ENCODE peak calls at places on chromosomes 7 and 10, in six cellular contexts. One of them, this sample, is unnamed.
A peak's percentile ranks its signal among the peaks of the same experiment; 100 is the strongest.

GRCh38 chr7:111750168-111750715 is 187.9 kb upstream of the IMMP2L start:
- DNase-seq in brain microvascular endothelial cell: no peak
- DNase-seq in GM12878: no peak
- DNase-seq in AG04450: no peak
- DNase-seq in dorsolateral prefrontal cortex: no peak
- DNase-seq in Peyer's patch: no peak
- DNase-seq in this sample: no peak

GRCh38 chr7:73822319-73823173 is 8.2 kb upstream of the CLDN4 start:
- DNase-seq in brain microvascular endothelial cell: peak; percentile 92
- DNase-seq in GM12878: no peak
- DNase-seq in AG04450: peak; percentile 54
- DNase-seq in dorsolateral prefrontal cortex: no peak
- DNase-seq in Peyer's patch: peak; percentile 94
- DNase-seq in this sample: peak; percentile 91

GRCh38 chr7:107029061-107029763 is 15.3 kb upstream of the PRKAR2B start:
- DNase-seq in brain microvascular endothelial cell: no peak
- DNase-seq in GM12878: no peak
- DNase-seq in AG04450: no peak
- DNase-seq in dorsolateral prefrontal cortex: no peak
- DNase-seq in Peyer's patch: no peak
- DNase-seq in this sample: no peak

GRCh38 chr10:71138126-71138860 is 74.1 kb upstream of the UNC5B start:
- DNase-seq in brain microvascular endothelial cell: no peak
- DNase-seq in GM12878: no peak
- DNase-seq in AG04450: no peak
- DNase-seq in dorsolateral prefrontal cortex: no peak
- DNase-seq in Peyer's patch: no peak
- DNase-seq in this sample: no peak

GRCh38 chr10:73810735-73811465 is 498 bp downstream of the NDST2 start:
- DNase-seq in brain microvascular endothelial cell: no peak
- DNase-seq in GM12878: no peak
- DNase-seq in AG04450: no peak
- DNase-seq in dorsolateral prefrontal cortex: no peak
- DNase-seq in Peyer's patch: peak; percentile 76
- DNase-seq in this sample: no peak

GRCh38 chr7:108012499-108013430 is 9.8 kb upstream of the LAMB1 start:
- DNase-seq in brain microvascular endothelial cell: peak; percentile 66
- DNase-seq in GM12878: no peak
- DNase-seq in AG04450: no peak
- DNase-seq in dorsolateral prefrontal cortex: no peak
- DNase-seq in Peyer's patch: no peak
- DNase-seq in this sample: no peak

GRCh38 chr7:133934262-133934973 is 192.7 kb upstream of the LRGUK start:
- DNase-seq in brain microvascular endothelial cell: no peak
- DNase-seq in GM12878: no peak
- DNase-seq in AG04450: no peak
- DNase-seq in dorsolateral prefrontal cortex: no peak
- DNase-seq in Peyer's patch: no peak
- DNase-seq in this sample: no peak

GRCh38 chr7:50610521-50611277 is 45.5 kb upstream of the DDC start:
- DNase-seq in brain microvascular endothelial cell: peak; percentile 74
- DNase-seq in GM12878: no peak
- DNase-seq in AG04450: no peak
- DNase-seq in dorsolateral prefrontal cortex: no peak
- DNase-seq in Peyer's patch: peak; percentile 64
- DNase-seq in this sample: peak; percentile 33

GRCh38 chr10:116080553-116080952 is 192.5 kb downstream of the GFRA1 start:
- DNase-seq in brain microvascular endothelial cell: no peak
- DNase-seq in GM12878: no peak
- DNase-seq in AG04450: no peak
- DNase-seq in dorsolateral prefrontal cortex: no peak
- DNase-seq in Peyer's patch: no peak
- DNase-seq in this sample: no peak

GRCh38 chr7:100489824-100490223 is 6.1 kb downstream of the NYAP1 start:
- DNase-seq in brain microvascular endothelial cell: peak; percentile 92
- DNase-seq in GM12878: no peak
- DNase-seq in AG04450: peak; percentile 94
- DNase-seq in dorsolateral prefrontal cortex: peak; percentile 99
- DNase-seq in Peyer's patch: no peak
- DNase-seq in this sample: peak; percentile 80

GRCh38 chr7:140676303-140676702 is 3.6 kb downstream of the ADCK2 start:
- DNase-seq in brain microvascular endothelial cell: no peak
- DNase-seq in GM12878: no peak
- DNase-seq in AG04450: no peak
- DNase-seq in dorsolateral prefrontal cortex: no peak
- DNase-seq in Peyer's patch: peak; percentile 51
- DNase-seq in this sample: no peak

GRCh38 chr10:48258083-48258482 is 16.4 kb downstream of the FRMPD2 start:
- DNase-seq in brain microvascular endothelial cell: no peak
- DNase-seq in GM12878: no peak
- DNase-seq in AG04450: no peak
- DNase-seq in dorsolateral prefrontal cortex: no peak
- DNase-seq in Peyer's patch: no peak
- DNase-seq in this sample: no peak

GRCh38 chr7:86904949-86905834 is 154.3 kb downstream of the ELAPOR2 start:
- DNase-seq in brain microvascular endothelial cell: peak; percentile 32
- DNase-seq in GM12878: no peak
- DNase-seq in AG04450: no peak
- DNase-seq in dorsolateral prefrontal cortex: no peak
- DNase-seq in Peyer's patch: no peak
- DNase-seq in this sample: no peak

GRCh38 chr10:50625663-50626062 is 1.9 kb upstream of the SGMS1 start:
- DNase-seq in brain microvascular endothelial cell: no peak
- DNase-seq in GM12878: no peak
- DNase-seq in AG04450: no peak
- DNase-seq in dorsolateral prefrontal cortex: no peak
- DNase-seq in Peyer's patch: no peak
- DNase-seq in this sample: no peak

GRCh38 chr7:45937301-45937700 is 16.2 kb upstream of the IGFBP3 start:
- DNase-seq in brain microvascular endothelial cell: no peak
- DNase-seq in GM12878: no peak
- DNase-seq in AG04450: no peak
- DNase-seq in dorsolateral prefrontal cortex: no peak
- DNase-seq in Peyer's patch: no peak
- DNase-seq in this sample: no peak

GRCh38 chr10:110398419-110399162 is 93.9 kb upstream of the SMNDC1 start:
- DNase-seq in brain microvascular endothelial cell: peak; percentile 97
- DNase-seq in GM12878: no peak
- DNase-seq in AG04450: peak; percentile 86
- DNase-seq in dorsolateral prefrontal cortex: no peak
- DNase-seq in Peyer's patch: peak; percentile 87
- DNase-seq in this sample: peak; percentile 96

GRCh38 chr10:67943917-67944316 is 59.5 kb downstream of the SIRT1 start:
- DNase-seq in brain microvascular endothelial cell: no peak
- DNase-seq in GM12878: no peak
- DNase-seq in AG04450: no peak
- DNase-seq in dorsolateral prefrontal cortex: no peak
- DNase-seq in Peyer's patch: no peak
- DNase-seq in this sample: no peak

GRCh38 chr10:105243381-105243780 is 602.3 kb downstream of the SORCS3 start:
- DNase-seq in brain microvascular endothelial cell: no peak
- DNase-seq in GM12878: no peak
- DNase-seq in AG04450: no peak
- DNase-seq in dorsolateral prefrontal cortex: no peak
- DNase-seq in Peyer's patch: peak; percentile 47
- DNase-seq in this sample: no peak

GRCh38 chr7:51226042-51226755 is 90.4 kb downstream of the COBL start:
- DNase-seq in brain microvascular endothelial cell: no peak
- DNase-seq in GM12878: no peak
- DNase-seq in AG04450: no peak
- DNase-seq in dorsolateral prefrontal cortex: no peak
- DNase-seq in Peyer's patch: no peak
- DNase-seq in this sample: no peak

GRCh38 chr10:94199565-94199964 is 163.2 kb downstream of the NOC3L start:
- DNase-seq in brain microvascular endothelial cell: no peak
- DNase-seq in GM12878: no peak
- DNase-seq in AG04450: no peak
- DNase-seq in dorsolateral prefrontal cortex: no peak
- DNase-seq in Peyer's patch: no peak
- DNase-seq in this sample: no peak

GRCh38 chr10:1567152-1567551 is 170.2 kb downstream of the ADARB2 start:
- DNase-seq in brain microvascular endothelial cell: no peak
- DNase-seq in GM12878: no peak
- DNase-seq in AG04450: no peak
- DNase-seq in dorsolateral prefrontal cortex: no peak
- DNase-seq in Peyer's patch: no peak
- DNase-seq in this sample: no peak

GRCh38 chr7:33601081-33601480 is 304.3 kb upstream of the BMPER start:
- DNase-seq in brain microvascular endothelial cell: no peak
- DNase-seq in GM12878: no peak
- DNase-seq in AG04450: no peak
- DNase-seq in dorsolateral prefrontal cortex: no peak
- DNase-seq in Peyer's patch: no peak
- DNase-seq in this sample: no peak

GRCh38 chr10:27741173-27742091 is 4.2 kb downstream of the MKX start:
- DNase-seq in brain microvascular endothelial cell: no peak
- DNase-seq in GM12878: no peak
- DNase-seq in AG04450: no peak
- DNase-seq in dorsolateral prefrontal cortex: no peak
- DNase-seq in Peyer's patch: no peak
- DNase-seq in this sample: no peak

GRCh38 chr10:69936091-69936490 is 116.6 kb upstream of the MACROH2A2 start:
- DNase-seq in brain microvascular endothelial cell: no peak
- DNase-seq in GM12878: no peak
- DNase-seq in AG04450: no peak
- DNase-seq in dorsolateral prefrontal cortex: no peak
- DNase-seq in Peyer's patch: no peak
- DNase-seq in this sample: no peak

GRCh38 chr7:88062238-88062637 is 128.2 kb downstream of the ADAM22 start:
- DNase-seq in brain microvascular endothelial cell: no peak
- DNase-seq in GM12878: no peak
- DNase-seq in AG04450: no peak
- DNase-seq in dorsolateral prefrontal cortex: no peak
- DNase-seq in Peyer's patch: no peak
- DNase-seq in this sample: no peak

GRCh38 chr7:23468721-23469149 is 1.6 kb downstream of the IGF2BP3 start:
- DNase-seq in brain microvascular endothelial cell: no peak
- DNase-seq in GM12878: no peak
- DNase-seq in AG04450: no peak
- DNase-seq in dorsolateral prefrontal cortex: no peak
- DNase-seq in Peyer's patch: no peak
- DNase-seq in this sample: no peak

GRCh38 chr7:68994841-68995240 is 603.4 kb upstream of the AUTS2 start:
- DNase-seq in brain microvascular endothelial cell: no peak
- DNase-seq in GM12878: no peak
- DNase-seq in AG04450: no peak
- DNase-seq in dorsolateral prefrontal cortex: no peak
- DNase-seq in Peyer's patch: no peak
- DNase-seq in this sample: no peak

GRCh38 chr10:67602268-67602950 is 93.6 kb downstream of the CTNNA3 start:
- DNase-seq in brain microvascular endothelial cell: peak; percentile 93
- DNase-seq in GM12878: no peak
- DNase-seq in AG04450: peak; percentile 78
- DNase-seq in dorsolateral prefrontal cortex: no peak
- DNase-seq in Peyer's patch: no peak
- DNase-seq in this sample: peak; percentile 86

DNA sequence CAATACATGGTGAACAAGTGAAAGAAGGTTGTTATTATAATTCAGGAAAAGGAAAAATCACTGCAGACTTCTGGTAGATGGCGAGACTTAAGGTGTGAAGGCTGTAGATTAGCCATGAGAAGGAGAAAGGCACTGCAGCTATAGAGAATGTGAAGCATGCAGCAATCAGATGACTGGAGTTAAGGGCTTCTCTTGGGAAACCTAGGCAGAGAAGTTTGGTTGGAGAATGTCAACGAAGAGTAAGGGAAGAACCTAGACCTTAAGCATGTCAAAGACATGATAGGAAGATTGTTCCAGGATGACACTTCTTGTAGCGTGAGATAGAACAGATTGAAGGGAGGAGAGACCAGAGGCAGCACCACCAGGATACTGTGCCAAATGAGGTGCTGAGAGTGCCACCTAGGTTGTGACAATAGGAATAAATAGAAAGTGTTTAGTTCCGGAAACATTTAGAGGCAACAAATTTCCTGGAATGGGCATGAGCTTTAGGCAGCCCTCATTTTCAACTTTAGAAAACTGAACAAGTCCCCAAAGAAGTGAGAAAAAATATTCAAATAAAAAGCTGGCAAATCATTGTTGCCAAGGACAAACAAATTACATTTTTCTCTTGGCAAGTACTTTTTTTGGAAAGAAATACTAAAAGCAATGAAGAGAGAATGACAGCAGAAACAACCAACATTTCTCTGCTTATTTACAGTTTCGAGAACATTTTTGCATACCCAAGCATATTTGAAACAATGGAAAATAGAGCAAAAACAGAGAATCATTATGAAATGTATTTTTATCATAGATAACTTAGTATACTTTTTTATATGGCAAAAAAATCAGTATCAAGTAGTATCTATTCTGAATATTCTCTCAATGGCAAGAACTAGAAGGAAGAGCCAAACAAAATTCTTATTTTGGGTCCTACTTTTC is 4.9 kb downstream of the LRRC17 start:
- DNase-seq in brain microvascular endothelial cell: no peak
- DNase-seq in GM12878: no peak
- DNase-seq in AG04450: no peak
- DNase-seq in dorsolateral prefrontal cortex: no peak
- DNase-seq in Peyer's patch: no peak
- DNase-seq in this sample: no peak
- H3K4me3 ChIP-seq in brain microvascular endothelial cell: no peak overlapping the region
- H3K4me3 ChIP-seq in GM12878: no peak overlapping the region
- H3K4me3 ChIP-seq in AG04450: peak overlapping the region; percentile 40
- H3K4me3 ChIP-seq in dorsolateral prefrontal cortex: no peak overlapping the region
- H3K4me3 ChIP-seq in Peyer's patch: no peak overlapping the region
- H3K4me3 ChIP-seq in this sample: no peak overlapping the region

GRCh38 chr7:131039355-131039762 is 288.3 kb upstream of the MKLN1 start:
- DNase-seq in brain microvascular endothelial cell: no peak
- DNase-seq in GM12878: no peak
- DNase-seq in AG04450: no peak
- DNase-seq in dorsolateral prefrontal cortex: no peak
- DNase-seq in Peyer's patch: no peak
- DNase-seq in this sample: no peak
- H3K4me3 ChIP-seq in brain microvascular endothelial cell: no peak overlapping the region
- H3K4me3 ChIP-seq in GM12878: no peak overlapping the region
- H3K4me3 ChIP-seq in AG04450: no peak overlapping the region
- H3K4me3 ChIP-seq in dorsolateral prefrontal cortex: no peak overlapping the region
- H3K4me3 ChIP-seq in Peyer's patch: no peak overlapping the region
- H3K4me3 ChIP-seq in this sample: no peak overlapping the region

DNA sequence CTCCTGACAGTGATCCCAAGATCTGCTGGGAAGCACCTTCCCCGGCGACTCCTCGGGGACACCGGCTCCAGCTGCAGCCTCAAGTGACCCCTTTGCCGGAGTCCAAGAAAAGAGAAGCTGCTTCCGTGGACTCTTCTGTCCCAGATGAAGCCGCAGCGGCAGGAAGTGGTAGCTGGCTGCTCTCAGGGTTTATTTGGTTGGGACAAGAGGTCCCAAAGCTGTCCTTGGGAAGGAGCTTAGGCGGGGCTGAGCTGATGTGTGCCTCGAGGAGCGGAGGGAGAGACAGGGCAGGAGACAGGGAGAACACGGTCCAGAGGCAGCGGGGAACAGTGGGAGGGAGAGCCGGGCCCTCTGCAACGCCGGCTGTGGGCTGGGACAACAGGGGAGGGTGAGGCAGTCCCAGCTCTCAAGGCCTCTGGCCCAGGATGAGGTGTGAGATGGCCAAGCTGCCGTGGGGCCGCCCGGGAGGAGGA is 13.1 kb upstream of the FAM20C start:
- DNase-seq in brain microvascular endothelial cell: no peak
- DNase-seq in GM12878: no peak
- DNase-seq in AG04450: no peak
- DNase-seq in dorsolateral prefrontal cortex: no peak
- DNase-seq in Peyer's patch: no peak
- DNase-seq in this sample: no peak
- H3K4me3 ChIP-seq in brain microvascular endothelial cell: no peak overlapping the region
- H3K4me3 ChIP-seq in GM12878: no peak overlapping the region
- H3K4me3 ChIP-seq in AG04450: no peak overlapping the region
- H3K4me3 ChIP-seq in dorsolateral prefrontal cortex: no peak overlapping the region
- H3K4me3 ChIP-seq in Peyer's patch: no peak overlapping the region
- H3K4me3 ChIP-seq in this sample: no peak overlapping the region

GRCh38 chr10:32960022-32960421 is 2.0 kb upstream of the ITGB1 start:
- DNase-seq in brain microvascular endothelial cell: no peak
- DNase-seq in GM12878: no peak
- DNase-seq in AG04450: no peak
- DNase-seq in dorsolateral prefrontal cortex: no peak
- DNase-seq in Peyer's patch: no peak
- DNase-seq in this sample: no peak
- H3K4me3 ChIP-seq in brain microvascular endothelial cell: peak overlapping the region; percentile 75
- H3K4me3 ChIP-seq in GM12878: peak overlapping the region; percentile 93
- H3K4me3 ChIP-seq in AG04450: peak overlapping the region; percentile 80
- H3K4me3 ChIP-seq in dorsolateral prefrontal cortex: peak overlapping the region; percentile 90
- H3K4me3 ChIP-seq in Peyer's patch: peak overlapping the region; percentile 75
- H3K4me3 ChIP-seq in this sample: peak overlapping the region; percentile 87

This sample was measured in skeletal muscle cell.